ENCODE peak calls at places on chromosomes 6 and 20, in five cellular contexts. K, V, E, I and D are unnamed samples.

GRCh38 chr6:39590994-39591393 is 134.2 kb downstream of the KIF6 start:
- DNase-seq in K (no peak), V (no peak), E (no peak), I (no peak), D (no peak)

GRCh38 chr6:45786243-45786795 is 229.3 kb downstream of the CLIC5 start:
- DNase-seq in K (no peak), V (no peak), E (no peak), I (no peak), D (no peak)

GRCh38 chr6:89311853-89312531 is 3.1 kb downstream of the GABRR2 start:
- DNase-seq in K (peak), V (peak), E (peak), I (peak), D (peak)

GRCh38 chr6:12270551-12271228 is 19.5 kb upstream of the EDN1 start:
- DNase-seq in K (no peak), V (no peak), E (no peak), I (no peak), D (no peak)

GRCh38 chr6:152232494-152233151 is 404.5 kb downstream of the SYNE1 start:
- DNase-seq in K (no peak), V (no peak), E (peak), I (no peak), D (peak)

GRCh38 chr6:83708970-83709747 is at the start of gene SNAP91:
- DNase-seq in K (no peak), V (no peak), E (no peak), I (peak), D (no peak)

GRCh38 chr20:41287327-41287726 is 30.2 kb downstream of the ZHX3 start:
- DNase-seq in K (peak), V (no peak), E (peak), I (no peak), D (peak)

GRCh38 chr20:38790210-38791053 is 15.1 kb upstream of the PPP1R16B start:
- DNase-seq in K (peak), V (no peak), E (peak), I (no peak), D (peak)

GRCh38 chr6:42532038-42532669 is 31.7 kb upstream of the UBR2 start:
- DNase-seq in K (peak), V (no peak), E (peak), I (no peak), D (peak)

GRCh38 chr6:141415896-141416295 is 716.8 kb upstream of the GJE1 start:
- DNase-seq in K (no peak), V (no peak), E (peak), I (no peak), D (no peak)

GRCh38 chr6:136365781-136366354 is 76.2 kb upstream of the BCLAF1 start:
- DNase-seq in K (no peak), V (no peak), E (no peak), I (peak), D (no peak)

GRCh38 chr6:89034586-89035251 is 45.8 kb upstream of the PNRC1 start:
- DNase-seq in K (peak), V (peak), E (no peak), I (peak), D (peak)

GRCh38 chr20:36231331-36231730 is 4.9 kb upstream of the AAR2 start:
- DNase-seq in K (no peak), V (no peak), E (no peak), I (no peak), D (no peak)

GRCh38 chr20:24150406-24150805 is 161.8 kb upstream of the GGTLC1 start:
- DNase-seq in K (no peak), V (no peak), E (no peak), I (no peak), D (no peak)

GRCh38 chr20:20897922-20898321 is 185.5 kb upstream of the RALGAPA2 start:
- DNase-seq in K (no peak), V (no peak), E (no peak), I (no peak), D (peak)

GRCh38 chr20:11529046-11529445 is 388.6 kb upstream of the BTBD3 start:
- DNase-seq in K (peak), V (no peak), E (no peak), I (no peak), D (no peak)

GRCh38 chr6:149169761-149170359 is 147.7 kb upstream of the TAB2 start:
- DNase-seq in K (no peak), V (peak), E (no peak), I (no peak), D (no peak)

GRCh38 chr6:151494235-151494950 is 576 bp downstream of the CCDC170 start:
- DNase-seq in K (peak), V (peak), E (peak), I (peak), D (no peak)

GRCh38 chr6:30683980-30684338 is 2.5 kb downstream of the PPP1R18 start:
- DNase-seq in K (no peak), V (no peak), E (no peak), I (peak), D (no peak)

GRCh38 chr20:32282461-32282860 is 5.0 kb downstream of the KIF3B start:
- DNase-seq in K (no peak), V (no peak), E (no peak), I (peak), D (no peak)

GRCh38 chr20:47464380-47465101 is 37.1 kb upstream of the NCOA3 start:
- DNase-seq in K (peak), V (no peak), E (peak), I (peak), D (peak)

GRCh38 chr6:100269189-100269588 is 195.5 kb downstream of the SIM1 start:
- DNase-seq in K (no peak), V (no peak), E (peak), I (no peak), D (peak)

GRCh38 chr20:52192296-52193007 is 873 bp upstream of the ZFP64 start:
- DNase-seq in K (peak), V (peak), E (no peak), I (no peak), D (peak)

GRCh38 chr6:107304421-107305025 is 154.8 kb downstream of the PDSS2 start:
- DNase-seq in K (peak), V (no peak), E (peak), I (no peak), D (peak)

GRCh38 chr6:219641-220198 is 72.6 kb upstream of the DUSP22 start:
- DNase-seq in K (peak), V (no peak), E (peak), I (peak), D (no peak)

GRCh38 chr20:44064501-44065400 is 122.2 kb downstream of the JPH2 start:
- DNase-seq in K (no peak), V (no peak), E (no peak), I (no peak), D (no peak)

GRCh38 chr6:40176117-40176516 is 241.9 kb upstream of the MOCS1 start:
- DNase-seq in K (no peak), V (no peak), E (no peak), I (no peak), D (no peak)

GRCh38 chr6:92468066-92468465 is 951.3 kb downstream of the EPHA7 start:
- DNase-seq in K (no peak), V (no peak), E (no peak), I (no peak), D (no peak)

GRCh38 chr6:139592011-139592410 is 217.6 kb upstream of the CITED2 start:
- DNase-seq in K (no peak), V (no peak), E (no peak), I (no peak), D (no peak)

GRCh38 chr20:57810511-57811372 is 100.9 kb upstream of the PMEPA1 start:
- DNase-seq in K (peak), V (no peak), E (no peak), I (no peak), D (peak)

GRCh38 chr20:59738851-59739250 is 134.5 kb downstream of the PHACTR3 start:
- DNase-seq in K (no peak), V (no peak), E (no peak), I (no peak), D (no peak)

GRCh38 chr6:71383891-71384489 is 95.4 kb downstream of the OGFRL1 start:
- DNase-seq in K (no peak), V (no peak), E (peak), I (no peak), D (peak)

GRCh38 chr6:40504274-40504673 is 82.9 kb downstream of the LRFN2 start:
- DNase-seq in K (no peak), V (no peak), E (no peak), I (no peak), D (no peak)

GRCh38 chr20:22908437-22908836 is 126.7 kb upstream of the SSTR4 start:
- DNase-seq in K (no peak), V (no peak), E (no peak), I (no peak), D (no peak)

GRCh38 chr20:56957737-56958553 is 308.5 kb downstream of the BMP7 start:
- DNase-seq in K (no peak), V (no peak), E (no peak), I (no peak), D (no peak)

GRCh38 chr20:21323640-21324039 is 20.5 kb downstream of the XRN2 start:
- DNase-seq in K (peak), V (no peak), E (peak), I (no peak), D (peak)

GRCh38 chr6:133621751-133622150 is 267.2 kb upstream of the TCF21 start:
- DNase-seq in K (no peak), V (no peak), E (no peak), I (no peak), D (no peak)

GRCh38 chr6:45663181-45664180 is 285.7 kb upstream of the SUPT3H start:
- DNase-seq in K (no peak), V (no peak), E (peak), I (no peak), D (no peak)